ENCODE peak calls at places on chromosomes 6 and 20, in nine cellular contexts. J is bronchial epithelial cell; U is CD8-positive, alpha-beta memory T cell; T is H4; D is AG08396; Z is occipital lobe; X is AG08395; H is activated CD4-positive, alpha-beta T cell treated with anti-CD3 and anti-CD28 coated beads, Interleukin-2, amount 50 U/mL, for 1 hour; Y is Peyer's patch. G is an unnamed sample.

GRCh38 chr6:9250852-9251251 is 815.5 kb upstream of the SLC35B3 start:
- DNase-seq in Y (no peak), T (peak; percentile 74), Z (no peak), X (no peak), H (no peak), J (peak; percentile 66), D (peak; percentile 5), U (no peak), G (no peak)

GRCh38 chr6:130851026-130851425 is 23.8 kb downstream of the SMLR1 start:
- DNase-seq in X (no peak), U (no peak), J (no peak), H (no peak), T (no peak), Z (no peak), Y (no peak), D (no peak), G (no peak)

GRCh38 chr6:107704377-107705013 is 119.6 kb downstream of the SCML4 start:
- DNase-seq in H (no peak), D (peak; percentile 42), T (peak; percentile 11), X (peak; percentile 52), Y (no peak), U (no peak), Z (no peak), J (peak; percentile 46), G (no peak)

GRCh38 chr6:71080151-71080550 is 123.3 kb upstream of the B3GAT2 start:
- DNase-seq in J (no peak), X (no peak), U (no peak), Y (no peak), Z (no peak), T (no peak), H (no peak), D (no peak), G (no peak)

GRCh38 chr6:56795852-56796532 is 153.3 kb upstream of the DST start:
- DNase-seq in U (no peak), D (no peak), T (no peak), Y (no peak), Z (no peak), H (no peak), J (peak; percentile 59), X (peak; percentile 52), G (no peak)

GRCh38 chr20:7841967-7842301 is 98.3 kb downstream of the HAO1 start:
- DNase-seq in H (no peak), D (peak; percentile 67), T (peak; percentile 84), Z (no peak), J (peak; percentile 96), Y (no peak), X (peak; percentile 83), U (no peak), G (no peak)

GRCh38 chr20:58593880-58594473 is 57.1 kb upstream of the STX16 start:
- DNase-seq in D (no peak), Y (no peak), H (no peak), U (no peak), Z (no peak), J (no peak), X (no peak), T (no peak), G (no peak)

GRCh38 chr6:156449128-156449527 is 328.1 kb upstream of the ARID1B start:
- DNase-seq in J (peak; percentile 73), X (no peak), Y (no peak), D (no peak), Z (no peak), U (no peak), T (no peak), H (no peak), G (no peak)

GRCh38 chr6:93304514-93304913 is 114.8 kb downstream of the EPHA7 start:
- DNase-seq in J (no peak), X (no peak), Z (no peak), D (no peak), H (no peak), T (no peak), U (no peak), Y (no peak), G (no peak)

GRCh38 chr20:48070961-48071645 is 285.8 kb upstream of the SULF2 start:
- DNase-seq in Y (no peak), J (no peak), H (no peak), Z (no peak), D (no peak), T (no peak), X (no peak), U (no peak), G (no peak)

GRCh38 chr20:45337367-45338120 is 10.7 kb downstream of the SDC4 start:
- DNase-seq in J (peak; percentile 85), Z (no peak), U (no peak), Y (no peak), D (peak; percentile 88), X (peak; percentile 93), T (peak; percentile 80), H (no peak), G (no peak)

GRCh38 chr6:74409447-74409846 is 713.4 kb downstream of the CD109 start:
- DNase-seq in H (no peak), Y (no peak), J (peak; percentile 76), D (peak; percentile 30), X (peak; percentile 48), U (no peak), T (peak; percentile 83), Z (no peak), G (no peak)

GRCh38 chr20:47351643-47352331 is 4.7 kb downstream of the ZMYND8 start:
- DNase-seq in Y (no peak), D (no peak), Z (no peak), J (no peak), U (no peak), T (no peak), X (no peak), H (no peak), G (no peak)

GRCh38 chr6:132209351-132209750 is 191.9 kb downstream of the MOXD1 start:
- DNase-seq in X (no peak), T (no peak), H (no peak), Y (no peak), D (no peak), J (peak; percentile 91), U (no peak), Z (no peak), G (no peak)

GRCh38 chr6:29992792-29993191 is 50.5 kb downstream of the HLA-A start:
- DNase-seq in X (peak; percentile 78), J (peak; percentile 88), H (no peak), D (peak; percentile 73), U (no peak), Y (no peak), T (no peak), Z (no peak), G (no peak)

GRCh38 chr20:63486300-63486855 is 12.5 kb downstream of the EEF1A2 start:
- DNase-seq in Y (no peak), H (no peak), X (no peak), U (no peak), J (no peak), D (no peak), T (no peak), Z (no peak), G (no peak)

GRCh38 chr6:156727715-156728385 is 49.3 kb upstream of the ARID1B start:
- DNase-seq in D (no peak), U (no peak), T (no peak), Z (no peak), Y (no peak), H (no peak), J (no peak), X (no peak), G (no peak)

GRCh38 chr6:39754493-39755115 is 29.4 kb upstream of the KIF6 start:
- DNase-seq in H (no peak), T (no peak), Z (no peak), D (no peak), J (no peak), Y (no peak), X (no peak), U (no peak), G (no peak)

GRCh38 chr6:89956182-89956581 is 61.9 kb downstream of the GJA10 start:
- DNase-seq in Y (no peak), X (no peak), D (no peak), J (no peak), H (no peak), T (no peak), U (no peak), Z (no peak), G (no peak)

GRCh38 chr6:144219056-144219685 is 66.0 kb upstream of the UTRN start:
- DNase-seq in D (peak; percentile 27), X (peak; percentile 37), T (peak; percentile 41), H (no peak), J (peak; percentile 67), Z (no peak), U (no peak), Y (no peak), G (no peak)

GRCh38 chr6:37024665-37025337 is 19.3 kb downstream of the FGD2 start:
- DNase-seq in U (no peak), Z (no peak), D (peak; percentile 36), J (peak; percentile 95), T (peak; percentile 79), X (peak; percentile 61), H (no peak), Y (no peak), G (no peak)

GRCh38 chr20:43508604-43509040 is 1.1 kb downstream of the L3MBTL1 start:
- DNase-seq in X (peak; percentile 1), J (no peak), U (no peak), T (no peak), D (no peak), H (no peak), Y (no peak), Z (no peak), G (no peak)

GRCh38 chr6:130115036-130115435 is 96.7 kb downstream of the L3MBTL3 start:
- DNase-seq in T (no peak), J (no peak), X (no peak), Y (no peak), U (no peak), Z (no peak), H (no peak), D (no peak), G (no peak)

GRCh38 chr6:105879902-105880547 is 206.1 kb upstream of the PRDM1 start:
- DNase-seq in X (no peak), J (no peak), Y (peak; percentile 47), T (no peak), Z (no peak), U (no peak), D (no peak), H (no peak), G (no peak)

GRCh38 chr6:84213217-84213616 is 14.2 kb downstream of the CEP162 start:
- DNase-seq in J (no peak), T (no peak), Y (no peak), H (no peak), U (no peak), X (no peak), D (no peak), Z (no peak), G (no peak)

GRCh38 chr20:57773059-57773815 is 63.4 kb upstream of the PMEPA1 start:
- DNase-seq in D (no peak), Y (no peak), T (no peak), Z (no peak), H (no peak), J (no peak), X (no peak), U (no peak), G (no peak)

GRCh38 chr6:118697554-118697953 is 46.2 kb upstream of the CEP85L start:
- DNase-seq in Z (no peak), U (no peak), D (no peak), H (no peak), Y (no peak), J (no peak), T (no peak), X (no peak), G (no peak)

GRCh38 chr6:42783876-42784738 is 2.3 kb downstream of the BICRAL start:
- DNase-seq in T (no peak), H (no peak), J (no peak), U (no peak), Z (no peak), Y (peak; percentile 59), D (no peak), X (no peak), G (no peak)

GRCh38 chr20:61773926-61774587 is 291.6 kb downstream of the TAF4 start:
- DNase-seq in J (no peak), H (no peak), Y (no peak), U (no peak), T (no peak), D (no peak), X (no peak), Z (no peak), G (no peak)

GRCh38 chr20:25024171-25024570 is 31.6 kb upstream of the APMAP start:
- DNase-seq in X (no peak), U (no peak), D (no peak), Y (no peak), J (no peak), T (no peak), Z (no peak), H (no peak), G (no peak)

GRCh38 chr20:37741560-37741959 is 47.7 kb downstream of the CTNNBL1 start:
- DNase-seq in T (no peak), Z (no peak), H (no peak), J (no peak), D (no peak), X (no peak), Y (no peak), U (no peak), G (no peak)